ENCODE peak calls at places on chromosomes 11 and 22, in ten cellular contexts. W is MM.1S, S is neural progenitor cell, L is AG10803, G is upper lobe of right lung, U is PC-3, Z is A673, J is AG04450, C is cardiac fibroblast, E is bronchial epithelial cell. K is an unnamed sample.

GRCh38 chr11:130655308-130655707 is 206.9 kb downstream of the ADAMTS15 start:
- DNase-seq in W (no peak), Z (no peak), E (no peak), C (no peak), J (no peak), S (no peak), U (no peak), L (no peak), G (no peak), K (no peak)

GRCh38 chr11:10294289-10294953 is 402 bp upstream of the SBF2 start:
- DNase-seq in U (peak; percentile 45), W (no peak), G (peak; percentile 69), Z (peak; percentile 71), C (peak; percentile 88), E (peak; percentile 46), L (peak; percentile 83), S (peak; percentile 59), J (no peak), K (peak; percentile 62)

GRCh38 chr22:44975444-44976262 is 34.2 kb downstream of the PHF21B start:
- DNase-seq in L (peak; percentile 69), G (peak; percentile 89), E (peak; percentile 60), C (peak; percentile 83), Z (peak; percentile 91), U (peak; percentile 85), S (peak; percentile 97), W (peak; percentile 85), J (peak; percentile 51), K (peak; percentile 72)

GRCh38 chr22:29316429-29316828 is 932 bp upstream of the RASL10A start:
- DNase-seq in C (no peak), S (no peak), U (no peak), L (no peak), G (no peak), Z (no peak), W (no peak), E (no peak), J (no peak), K (no peak)

GRCh38 chr11:121814962-121815361 is 301.1 kb downstream of the BLID start:
- DNase-seq in G (no peak), E (peak; percentile 48), L (peak; percentile 12), U (peak; percentile 96), J (no peak), S (no peak), C (no peak), Z (no peak), W (no peak), K (peak; percentile 10)

GRCh38 chr11:94794287-94795168 is 26.4 kb downstream of the AMOTL1 start:
- DNase-seq in W (no peak), U (peak; percentile 94), S (no peak), C (peak; percentile 96), E (peak; percentile 78), G (peak; percentile 73), J (peak; percentile 89), Z (peak; percentile 94), L (peak; percentile 96), K (peak; percentile 98)

GRCh38 chr11:3950996-3951662 is 95.7 kb downstream of the STIM1 start:
- DNase-seq in S (peak; percentile 80), G (no peak), U (no peak), E (no peak), L (peak; percentile 67), W (peak; percentile 10), J (peak; percentile 38), Z (no peak), C (peak; percentile 82), K (peak; percentile 87)

GRCh38 chr11:76918941-76919386 is 58.2 kb downstream of the ACER3 start:
- DNase-seq in C (peak; percentile 80), U (peak; percentile 82), S (peak; percentile 65), G (no peak), E (peak; percentile 65), J (peak; percentile 38), Z (peak; percentile 81), W (peak; percentile 67), L (peak; percentile 72), K (peak; percentile 68)

GRCh38 chr11:11998091-11998781 is 10.2 kb downstream of the DKK3 start:
- DNase-seq in U (peak; percentile 88), L (peak; percentile 88), G (no peak), W (no peak), J (peak; percentile 69), E (peak; percentile 94), S (no peak), C (peak; percentile 86), Z (no peak), K (peak; percentile 92)

GRCh38 chr11:121451982-121452608 is at the start of gene SORL1:
- DNase-seq in J (no peak), S (peak; percentile 95), L (peak; percentile 36), W (peak; percentile 45), Z (peak; percentile 76), U (peak; percentile 90), C (peak; percentile 42), G (peak; percentile 91), E (peak; percentile 38), K (peak; percentile 28)

GRCh38 chr22:38754247-38755154 is 1.3 kb downstream of the SUN2 start:
- DNase-seq in G (no peak), W (peak; percentile 53), E (peak; percentile 73), J (peak; percentile 16), Z (peak; percentile 62), C (peak; percentile 84), U (peak; percentile 67), S (peak; percentile 48), L (peak; percentile 63), K (peak; percentile 39)

GRCh38 chr11:82315093-82315492 is 418.6 kb downstream of the FAM181B start:
- DNase-seq in L (no peak), Z (peak; percentile 33), G (no peak), E (peak; percentile 27), C (no peak), S (peak; percentile 70), J (no peak), U (peak; percentile 46), W (no peak), K (no peak)

GRCh38 chr22:32897400-32897799 is 95.9 kb downstream of the TIMP3 start:
- DNase-seq in J (no peak), U (no peak), S (no peak), G (no peak), W (no peak), Z (no peak), L (peak; percentile 11), C (no peak), E (peak; percentile 97), K (peak; percentile 15)

GRCh38 chr11:72326151-72326842 is 82.3 kb upstream of the PHOX2A start:
- DNase-seq in E (peak; percentile 65), W (no peak), J (no peak), S (no peak), G (no peak), L (peak; percentile 45), C (peak; percentile 31), Z (no peak), U (peak; percentile 36), K (peak; percentile 39)

GRCh38 chr11:70233511-70233919 is 30.4 kb downstream of the FADD start:
- DNase-seq in E (peak; percentile 100), G (no peak), C (peak; percentile 53), S (no peak), U (peak; percentile 100), W (no peak), L (peak; percentile 35), Z (no peak), J (peak; percentile 20), K (peak; percentile 86)

GRCh38 chr22:22460060-22460459 is 48.5 kb downstream of the ZNF280B start:
- DNase-seq in S (no peak), Z (no peak), J (no peak), W (no peak), G (no peak), U (no peak), L (no peak), C (no peak), E (no peak), K (no peak)
- H3K4me3 ChIP-seq in S (no peak overlapping the region), Z (no peak overlapping the region), J (no peak overlapping the region), W (no peak overlapping the region), G (no peak overlapping the region), U (no peak overlapping the region), L (no peak overlapping the region), C (no peak overlapping the region), E (no peak overlapping the region), K (no peak overlapping the region)

DNA sequence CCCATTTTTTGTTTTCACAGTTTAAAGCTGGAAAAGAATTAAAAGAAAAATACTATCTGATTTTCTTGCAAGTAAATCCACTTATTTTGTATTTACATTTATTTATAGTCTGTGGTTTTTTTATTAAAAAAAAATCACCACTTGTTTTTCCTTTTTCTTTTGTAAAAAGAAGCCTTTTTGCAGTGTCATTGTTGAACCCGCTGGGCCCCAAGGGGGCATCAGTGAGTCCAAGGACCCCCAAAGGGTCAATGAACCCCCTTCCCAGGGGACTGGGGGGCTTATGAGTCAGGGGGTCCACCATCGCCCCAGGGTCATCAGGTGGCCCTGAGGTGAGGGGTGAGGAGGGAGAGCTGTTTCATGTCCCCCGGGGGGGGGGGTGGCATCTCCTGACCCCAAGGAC is 34.0 kb upstream of the EIF3D start:
- DNase-seq in S (no peak), U (no peak), C (no peak), E (no peak), G (no peak), J (no peak), W (no peak), Z (no peak), L (no peak), K (no peak)
- TF ChIP-seq CTCF in S (peak; percentile 40), U (no peak), C (no peak), E (no peak), G (no peak), J (no peak), W (no peak), Z (peak; percentile 24), L (no peak), K (no peak)

DNA sequence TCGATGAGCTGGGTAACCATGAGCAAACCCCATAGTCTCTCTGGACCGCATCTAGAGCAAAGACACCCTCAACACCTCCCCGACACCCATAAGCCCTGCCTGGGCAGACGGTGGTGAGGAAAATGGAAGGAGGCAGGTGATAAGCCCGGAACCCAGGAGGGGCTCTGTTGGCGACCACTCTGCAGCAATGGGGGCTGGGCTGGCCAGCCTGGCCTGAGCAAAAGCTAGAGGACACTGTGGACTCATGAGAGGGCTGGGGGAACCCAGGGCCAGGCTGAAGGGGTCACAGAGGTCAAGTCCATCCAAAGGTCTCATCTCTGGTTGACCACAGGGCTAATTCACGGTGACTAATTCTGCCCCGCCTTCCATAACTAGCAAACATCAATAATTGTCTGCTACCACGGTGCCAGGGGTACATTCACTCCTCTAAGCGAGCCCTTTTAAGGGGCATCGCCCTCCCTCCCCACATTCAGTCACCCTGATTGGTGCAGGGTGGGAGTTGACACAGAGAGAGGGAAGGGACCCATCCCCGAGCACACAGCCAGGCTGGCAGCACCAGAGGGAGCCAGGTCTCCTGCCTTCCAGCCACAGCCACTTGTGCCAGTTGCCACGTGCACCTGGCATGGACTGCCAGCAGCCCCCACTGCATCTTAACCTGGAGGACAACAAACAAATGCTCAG is 4.0 kb downstream of the PYGM start:
- DNase-seq in E (no peak), S (no peak), G (peak; percentile 56), U (no peak), C (no peak), J (no peak), W (no peak), L (no peak), Z (no peak), K (no peak)
- H3K4me3 ChIP-seq in E (no peak overlapping the region), S (no peak overlapping the region), G (no peak overlapping the region), U (no peak overlapping the region), C (no peak overlapping the region), J (no peak overlapping the region), W (no peak overlapping the region), L (no peak overlapping the region), Z (no peak overlapping the region), K (no peak overlapping the region)

DNA sequence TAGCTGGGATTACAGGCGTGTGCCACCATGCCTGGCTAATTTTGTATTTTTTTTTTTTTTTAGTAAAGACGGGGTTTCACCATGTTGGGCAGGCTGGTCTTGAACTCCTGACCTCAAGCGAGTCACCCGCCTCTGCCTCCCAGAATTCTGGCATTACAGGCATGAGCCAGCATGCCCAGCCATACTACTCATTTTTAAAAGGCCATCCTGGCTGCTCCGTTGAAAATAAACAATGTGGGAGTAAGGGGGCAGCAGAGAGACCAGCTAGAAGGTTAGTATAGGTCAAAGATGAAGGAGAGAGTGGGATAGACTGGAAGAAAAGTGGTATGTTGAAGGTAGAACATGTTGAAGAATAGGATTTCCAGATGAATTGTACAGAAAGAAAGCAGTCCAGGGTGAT is 17.6 kb upstream of the LIN7C start:
- DNase-seq in W (no peak), E (peak; percentile 71), Z (peak; percentile 42), J (no peak), L (peak; percentile 57), G (no peak), U (peak; percentile 35), S (peak; percentile 27), C (peak; percentile 38), K (peak; percentile 35)
- TF ChIP-seq CTCF in W (no peak), E (no peak), Z (peak; percentile 52), J (peak; percentile 29), L (peak; percentile 21), G (no peak), U (peak; percentile 39), S (peak; percentile 58), C (peak; percentile 34), K (peak; percentile 23)

K was measured in astrocyte of the spinal cord.